ENCODE peak calls at places on chromosomes 3 and 15, in six cellular contexts. E is right atrium auricular region, I is GM23338, T is psoas muscle, G is AG04449, K is OCI-LY7. Z is an unnamed sample.

GRCh38 chr3:38472342-38472741 is 18.7 kb downstream of the ACVR2B start:
- DNase-seq in E (no peak), I (no peak), T (no peak), G (no peak), K (no peak), Z (no peak)

GRCh38 chr3:10505050-10505790 is at the start of gene ATP2B2:
- DNase-seq in E (no peak), I (peak), T (no peak), G (no peak), K (peak), Z (no peak)

GRCh38 chr15:58306591-58307312 is 125.0 kb upstream of the LIPC start:
- DNase-seq in E (no peak), I (no peak), T (no peak), G (no peak), K (no peak), Z (no peak)

GRCh38 chr3:43152649-43153048 is 46.8 kb upstream of the POMGNT2 start:
- DNase-seq in E (no peak), I (no peak), T (no peak), G (no peak), K (no peak), Z (no peak)

GRCh38 chr3:10228248-10228950 is 19.9 kb upstream of the TATDN2 start:
- DNase-seq in E (no peak), I (no peak), T (no peak), G (no peak), K (no peak), Z (no peak)

GRCh38 chr3:136249593-136250225 is 431 bp upstream of the PCCB start:
- DNase-seq in E (no peak), I (no peak), T (no peak), G (no peak), K (peak), Z (no peak)

GRCh38 chr3:52851348-52851747 is 16.5 kb upstream of the MUSTN1 start:
- DNase-seq in E (no peak), I (peak), T (no peak), G (no peak), K (peak), Z (no peak)

GRCh38 chr15:73691398-73691797 is 7.2 kb downstream of the CD276 start:
- DNase-seq in E (peak), I (peak), T (peak), G (no peak), K (no peak), Z (no peak)

GRCh38 chr15:91498046-91498445 is 355.5 kb upstream of the SLCO3A1 start:
- DNase-seq in E (no peak), I (no peak), T (no peak), G (no peak), K (no peak), Z (no peak)

GRCh38 chr15:51864408-51865056 is 35.1 kb downstream of the TMOD3 start:
- DNase-seq in E (no peak), I (peak), T (no peak), G (no peak), K (no peak), Z (no peak)

GRCh38 chr3:94378322-94378721 is 315.5 kb downstream of the NSUN3 start:
- DNase-seq in E (no peak), I (no peak), T (no peak), G (no peak), K (no peak), Z (no peak)

GRCh38 chr15:90535254-90535653 is 5.5 kb downstream of the CRTC3 start:
- DNase-seq in E (no peak), I (no peak), T (no peak), G (no peak), K (no peak), Z (no peak)

GRCh38 chr3:101388706-101389105 is 68.3 kb upstream of the IMPG2 start:
- DNase-seq in E (no peak), I (no peak), T (no peak), G (no peak), K (no peak), Z (no peak)

GRCh38 chr3:145902166-145902565 is 258.8 kb downstream of the PLOD2 start:
- DNase-seq in E (no peak), I (no peak), T (no peak), G (peak), K (no peak), Z (no peak)

GRCh38 chr15:62287066-62287857 is 122.2 kb upstream of the C2CD4B start:
- DNase-seq in E (no peak), I (no peak), T (no peak), G (no peak), K (no peak), Z (no peak)

GRCh38 chr15:28123408-28124023 is 24.4 kb upstream of the OCA2 start:
- DNase-seq in E (peak), I (peak), T (peak), G (no peak), K (peak), Z (no peak)

GRCh38 chr3:66722675-66723074 is 221.9 kb upstream of the LRIG1 start:
- DNase-seq in E (no peak), I (no peak), T (no peak), G (no peak), K (no peak), Z (no peak)

GRCh38 chr3:25513642-25514266 is 85.7 kb downstream of the RARB start:
- DNase-seq in E (no peak), I (peak), T (no peak), G (no peak), K (no peak), Z (no peak)

GRCh38 chr3:109175411-109175810 is 38.9 kb downstream of the C3orf85 start:
- DNase-seq in E (no peak), I (no peak), T (no peak), G (no peak), K (no peak), Z (no peak)

GRCh38 chr3:184659797-184660301 is 52.0 kb downstream of the MAGEF1 start:
- DNase-seq in E (no peak), I (peak), T (peak), G (no peak), K (no peak), Z (no peak)

GRCh38 chr15:36755341-36755740 is 175.9 kb downstream of the CDIN1 start:
- DNase-seq in E (no peak), I (no peak), T (no peak), G (no peak), K (no peak), Z (no peak)

GRCh38 chr15:80835338-80835737 is 56.2 kb downstream of the CEMIP start:
- DNase-seq in E (no peak), I (peak), T (no peak), G (no peak), K (no peak), Z (no peak)
- TF ChIP-seq CTCF in E (no peak), I (peak), T (no peak), G (peak), K (no peak), Z (no peak)

GRCh38 chr3:174035317-174035886 is 637.9 kb downstream of the NLGN1 start:
- DNase-seq in E (no peak), I (no peak), T (no peak), G (no peak), K (no peak), Z (no peak)
- TF ChIP-seq CTCF in E (no peak), I (no peak), T (no peak), G (no peak), K (no peak), Z (no peak)

GRCh38 chr3:196292281-196292923 is 4.9 kb upstream of the PCYT1A start:
- DNase-seq in E (no peak), I (peak), T (no peak), G (no peak), K (peak), Z (no peak)
- TF ChIP-seq CTCF in E (no peak), I (peak), T (no peak), G (no peak), K (peak), Z (no peak)

GRCh38 chr3:51384730-51385473 is at the start of gene MANF:
- DNase-seq in E (peak), I (peak), T (peak), G (peak), K (peak), Z (peak)
- TF ChIP-seq CTCF in E (no peak), I (no peak), T (no peak), G (no peak), K (no peak), Z (no peak)

DNA sequence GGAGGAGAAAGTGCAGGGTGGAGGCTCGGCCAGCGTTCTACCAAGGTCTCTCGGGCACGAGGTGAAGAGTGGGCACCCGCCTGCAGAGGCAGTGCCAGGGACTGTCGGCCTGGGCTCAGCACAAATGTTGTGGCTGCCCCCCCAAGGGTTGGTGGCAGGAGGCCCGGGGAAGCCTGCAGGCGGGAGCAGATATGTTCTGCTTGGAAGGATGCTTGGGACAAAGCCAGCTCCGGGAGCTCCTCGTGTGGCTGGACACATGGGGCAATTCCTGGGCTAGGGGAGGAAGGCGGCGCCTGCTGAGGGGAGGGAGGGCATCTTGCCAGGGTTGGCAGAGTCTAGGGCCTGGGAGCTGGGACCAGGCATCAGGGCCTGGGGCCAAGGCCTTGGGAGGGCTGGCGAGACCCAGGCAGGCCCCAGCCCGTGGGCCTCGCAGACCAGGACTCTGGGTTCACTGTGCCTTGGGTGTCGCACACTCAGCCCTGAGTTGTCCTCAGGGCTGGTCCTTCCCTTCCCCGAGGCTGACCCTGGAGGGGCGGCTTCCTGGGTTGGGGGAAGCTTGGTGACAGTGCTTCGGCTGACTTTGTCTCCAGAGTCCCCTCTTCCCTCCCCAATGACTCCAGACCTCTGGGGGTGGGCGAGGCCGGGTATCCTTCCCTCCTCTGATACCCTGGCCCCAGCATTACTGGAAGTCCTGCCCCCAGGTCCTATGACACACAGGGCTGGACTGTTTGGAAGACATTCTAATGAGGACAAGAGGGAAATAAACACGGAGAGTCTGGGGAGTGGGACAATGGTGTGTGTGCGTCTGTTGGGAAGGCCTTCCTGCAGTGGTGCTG is 30.2 kb upstream of the FBLN2 start:
- DNase-seq in E (peak), I (no peak), T (peak), G (no peak), K (no peak), Z (no peak)
- TF ChIP-seq CTCF in E (no peak), I (no peak), T (no peak), G (no peak), K (no peak), Z (no peak)

Z was measured in activated B cell treated with CpG ODN at 0.5 μM for 24 hours.